ENCODE peak calls at places on chromosomes 6 and 20, in four cellular contexts. One of them, this sample, is unnamed.

GRCh38 chr20:4949833-4950178 is 51.5 kb downstream of the SLC23A2 start:
- DNase-seq in IMR-90: peak
- DNase-seq in H1: no peak
- DNase-seq in mesendoderm: peak
- DNase-seq in this sample: no peak

GRCh38 chr6:34135541-34135940 is 10.3 kb downstream of the GRM4 start:
- DNase-seq in IMR-90: no peak
- DNase-seq in H1: no peak
- DNase-seq in mesendoderm: no peak
- DNase-seq in this sample: no peak

GRCh38 chr6:76701610-76702009 is 629.1 kb upstream of the IMPG1 start:
- DNase-seq in IMR-90: no peak
- DNase-seq in H1: no peak
- DNase-seq in mesendoderm: peak
- DNase-seq in this sample: no peak

GRCh38 chr6:14316911-14317535 is 199.5 kb downstream of the CD83 start:
- DNase-seq in IMR-90: no peak
- DNase-seq in H1: no peak
- DNase-seq in mesendoderm: peak
- DNase-seq in this sample: no peak

GRCh38 chr6:107870379-107870778 is 46.3 kb upstream of the SCML4 start:
- DNase-seq in IMR-90: peak
- DNase-seq in H1: no peak
- DNase-seq in mesendoderm: no peak
- DNase-seq in this sample: no peak

GRCh38 chr6:116536216-116536621 is 9.3 kb downstream of the TRAPPC3L start:
- DNase-seq in IMR-90: peak
- DNase-seq in H1: no peak
- DNase-seq in mesendoderm: peak
- DNase-seq in this sample: no peak

GRCh38 chr6:38180586-38180985 is 361.1 kb downstream of the ZFAND3 start:
- DNase-seq in IMR-90: no peak
- DNase-seq in H1: peak
- DNase-seq in mesendoderm: no peak
- DNase-seq in this sample: peak

GRCh38 chr6:33875696-33876095 is 71.9 kb upstream of the MLN start:
- DNase-seq in IMR-90: no peak
- DNase-seq in H1: no peak
- DNase-seq in mesendoderm: peak
- DNase-seq in this sample: no peak

GRCh38 chr20:48727226-48727625 is 100.6 kb downstream of the PREX1 start:
- DNase-seq in IMR-90: no peak
- DNase-seq in H1: no peak
- DNase-seq in mesendoderm: no peak
- DNase-seq in this sample: no peak

GRCh38 chr6:127136786-127137185 is 18.3 kb downstream of the RSPO3 start:
- DNase-seq in IMR-90: no peak
- DNase-seq in H1: no peak
- DNase-seq in mesendoderm: no peak
- DNase-seq in this sample: no peak

GRCh38 chr20:63087236-63087871 is 80.6 kb upstream of the BHLHE23 start:
- DNase-seq in IMR-90: no peak
- DNase-seq in H1: no peak
- DNase-seq in mesendoderm: no peak
- DNase-seq in this sample: peak

GRCh38 chr6:107618672-107619071 is 128.8 kb downstream of the SOBP start:
- DNase-seq in IMR-90: no peak
- DNase-seq in H1: no peak
- DNase-seq in mesendoderm: no peak
- DNase-seq in this sample: no peak

GRCh38 chr6:77228279-77228678 is 235.0 kb downstream of the HTR1B start:
- DNase-seq in IMR-90: no peak
- DNase-seq in H1: no peak
- DNase-seq in mesendoderm: no peak
- DNase-seq in this sample: no peak

GRCh38 chr6:117976030-117976651 is 69.1 kb downstream of the SLC35F1 start:
- DNase-seq in IMR-90: peak
- DNase-seq in H1: no peak
- DNase-seq in mesendoderm: peak
- DNase-seq in this sample: no peak

GRCh38 chr6:46888031-46888430 is 33.7 kb downstream of the ADGRF5 start:
- DNase-seq in IMR-90: no peak
- DNase-seq in H1: no peak
- DNase-seq in mesendoderm: no peak
- DNase-seq in this sample: no peak

GRCh38 chr6:52994789-52995078 is 350 bp downstream of the GSTA4 start:
- DNase-seq in IMR-90: peak
- DNase-seq in H1: no peak
- DNase-seq in mesendoderm: no peak
- DNase-seq in this sample: no peak

GRCh38 chr6:148548065-148548748 is 198.6 kb upstream of the UST start:
- DNase-seq in IMR-90: peak
- DNase-seq in H1: no peak
- DNase-seq in mesendoderm: no peak
- DNase-seq in this sample: no peak

GRCh38 chr6:44940367-44940766 is 387.8 kb upstream of the RUNX2 start:
- DNase-seq in IMR-90: no peak
- DNase-seq in H1: no peak
- DNase-seq in mesendoderm: no peak
- DNase-seq in this sample: no peak

GRCh38 chr6:108609276-108609769 is 48.6 kb downstream of the FOXO3 start:
- DNase-seq in IMR-90: peak
- DNase-seq in H1: no peak
- DNase-seq in mesendoderm: peak
- DNase-seq in this sample: no peak

GRCh38 chr6:16883414-16883813 is 122.2 kb upstream of the ATXN1 start:
- DNase-seq in IMR-90: peak
- DNase-seq in H1: no peak
- DNase-seq in mesendoderm: no peak
- DNase-seq in this sample: no peak

GRCh38 chr6:139325003-139325600 is 33.3 kb upstream of the TXLNB start:
- DNase-seq in IMR-90: no peak
- DNase-seq in H1: no peak
- DNase-seq in mesendoderm: no peak
- DNase-seq in this sample: no peak

GRCh38 chr6:167408235-167408869 is 83.5 kb downstream of the TTLL2 start:
- DNase-seq in IMR-90: no peak
- DNase-seq in H1: no peak
- DNase-seq in mesendoderm: no peak
- DNase-seq in this sample: peak

GRCh38 chr20:32368930-32369329 is 10.8 kb downstream of the ASXL1 start:
- DNase-seq in IMR-90: peak
- DNase-seq in H1: no peak
- DNase-seq in mesendoderm: peak
- DNase-seq in this sample: no peak

GRCh38 chr20:62426678-62427077 is 661 bp downstream of the RBBP8NL start:
- DNase-seq in IMR-90: no peak
- DNase-seq in H1: peak
- DNase-seq in mesendoderm: peak
- DNase-seq in this sample: peak

GRCh38 chr6:43125119-43125518 is 46.0 kb upstream of the SRF start:
- DNase-seq in IMR-90: peak
- DNase-seq in H1: no peak
- DNase-seq in mesendoderm: no peak
- DNase-seq in this sample: no peak

GRCh38 chr6:44229376-44230033 is 6.1 kb downstream of the SLC29A1 start:
- DNase-seq in IMR-90: no peak
- DNase-seq in H1: no peak
- DNase-seq in mesendoderm: no peak
- DNase-seq in this sample: no peak

GRCh38 chr6:27672113-27672799 is 199.4 kb upstream of the ZNF184 start:
- DNase-seq in IMR-90: peak
- DNase-seq in H1: peak
- DNase-seq in mesendoderm: peak
- DNase-seq in this sample: peak

GRCh38 chr20:24368253-24368652 is 101.2 kb upstream of the SYNDIG1 start:
- DNase-seq in IMR-90: no peak
- DNase-seq in H1: no peak
- DNase-seq in mesendoderm: no peak
- DNase-seq in this sample: no peak

GRCh38 chr6:137894779-137895385 is 27.8 kb downstream of the TNFAIP3 start:
- DNase-seq in IMR-90: peak
- DNase-seq in H1: no peak
- DNase-seq in mesendoderm: no peak
- DNase-seq in this sample: no peak

GRCh38 chr6:148611213-148611612 is 135.6 kb upstream of the UST start:
- DNase-seq in IMR-90: no peak
- DNase-seq in H1: no peak
- DNase-seq in mesendoderm: no peak
- DNase-seq in this sample: no peak

GRCh38 chr6:89297695-89298351 is 17.3 kb downstream of the GABRR2 start:
- DNase-seq in IMR-90: peak
- DNase-seq in H1: no peak
- DNase-seq in mesendoderm: peak
- DNase-seq in this sample: no peak

GRCh38 chr6:24630861-24631505 is 15.0 kb downstream of the KIAA0319 start:
- DNase-seq in IMR-90: no peak
- DNase-seq in H1: no peak
- DNase-seq in mesendoderm: peak
- DNase-seq in this sample: no peak

GRCh38 chr6:44049163-44049988 is 77.9 kb downstream of the MRPL14 start:
- DNase-seq in IMR-90: peak
- DNase-seq in H1: no peak
- DNase-seq in mesendoderm: no peak
- DNase-seq in this sample: no peak

GRCh38 chr6:106082735-106083398 is 3.3 kb upstream of the PRDM1 start:
- DNase-seq in IMR-90: peak
- DNase-seq in H1: no peak
- DNase-seq in mesendoderm: no peak
- DNase-seq in this sample: no peak

GRCh38 chr6:144659735-144660246 is 374.7 kb downstream of the UTRN start:
- DNase-seq in IMR-90: no peak
- DNase-seq in H1: no peak
- DNase-seq in mesendoderm: no peak
- DNase-seq in this sample: no peak

GRCh38 chr6:1536526-1537429 is 72.9 kb upstream of the FOXC1 start:
- DNase-seq in IMR-90: no peak
- DNase-seq in H1: no peak
- DNase-seq in mesendoderm: no peak
- DNase-seq in this sample: no peak
- H4K5ac ChIP-seq in IMR-90: no peak
- H4K5ac ChIP-seq in H1: no peak
- H4K5ac ChIP-seq in mesendoderm: no peak
- H4K5ac ChIP-seq in this sample: no peak

GRCh38 chr20:41138217-41138526 is 829 bp downstream of the PLCG1 start:
- DNase-seq in IMR-90: peak
- DNase-seq in H1: no peak
- DNase-seq in mesendoderm: no peak
- DNase-seq in this sample: no peak

GRCh38 chr20:41139227-41140093 is 2.1 kb downstream of the PLCG1 start:
- DNase-seq in IMR-90: no peak
- DNase-seq in H1: no peak
- DNase-seq in mesendoderm: no peak
- DNase-seq in this sample: no peak

GRCh38 chr20:41140226-41141133 is 3.1 kb downstream of the PLCG1 start:
- DNase-seq in IMR-90: no peak
- DNase-seq in H1: no peak
- DNase-seq in mesendoderm: no peak
- DNase-seq in this sample: no peak

GRCh38 chr20:41137412-41138216 is at the start of gene PLCG1:
- DNase-seq in IMR-90: peak
- DNase-seq in H1: peak
- DNase-seq in mesendoderm: peak
- DNase-seq in this sample: peak

GRCh38 chr20:41138527-41139226 is 1.3 kb downstream of the PLCG1 start:
- DNase-seq in IMR-90: peak
- DNase-seq in H1: no peak
- DNase-seq in mesendoderm: peak
- DNase-seq in this sample: no peak
- H2BK5ac ChIP-seq in IMR-90: peak
- H2BK5ac ChIP-seq in H1: peak
- H2BK5ac ChIP-seq in mesendoderm: peak
- H2BK5ac ChIP-seq in this sample: no peak

GRCh38 chr6:11767458-11767857 is 11.1 kb downstream of the ADTRP start:
- DNase-seq in IMR-90: no peak
- DNase-seq in H1: no peak
- DNase-seq in mesendoderm: no peak
- DNase-seq in this sample: no peak
- H4K5ac ChIP-seq in IMR-90: no peak
- H4K5ac ChIP-seq in H1: no peak
- H4K5ac ChIP-seq in mesendoderm: no peak
- H4K5ac ChIP-seq in this sample: no peak

GRCh38 chr20:59017493-59018231 is 1.6 kb upstream of the TUBB1 start:
- DNase-seq in IMR-90: no peak
- DNase-seq in H1: peak
- DNase-seq in mesendoderm: no peak
- DNase-seq in this sample: no peak
- H2BK5ac ChIP-seq in IMR-90: no peak
- H2BK5ac ChIP-seq in H1: no peak
- H2BK5ac ChIP-seq in mesendoderm: no peak
- H2BK5ac ChIP-seq in this sample: no peak

DNA sequence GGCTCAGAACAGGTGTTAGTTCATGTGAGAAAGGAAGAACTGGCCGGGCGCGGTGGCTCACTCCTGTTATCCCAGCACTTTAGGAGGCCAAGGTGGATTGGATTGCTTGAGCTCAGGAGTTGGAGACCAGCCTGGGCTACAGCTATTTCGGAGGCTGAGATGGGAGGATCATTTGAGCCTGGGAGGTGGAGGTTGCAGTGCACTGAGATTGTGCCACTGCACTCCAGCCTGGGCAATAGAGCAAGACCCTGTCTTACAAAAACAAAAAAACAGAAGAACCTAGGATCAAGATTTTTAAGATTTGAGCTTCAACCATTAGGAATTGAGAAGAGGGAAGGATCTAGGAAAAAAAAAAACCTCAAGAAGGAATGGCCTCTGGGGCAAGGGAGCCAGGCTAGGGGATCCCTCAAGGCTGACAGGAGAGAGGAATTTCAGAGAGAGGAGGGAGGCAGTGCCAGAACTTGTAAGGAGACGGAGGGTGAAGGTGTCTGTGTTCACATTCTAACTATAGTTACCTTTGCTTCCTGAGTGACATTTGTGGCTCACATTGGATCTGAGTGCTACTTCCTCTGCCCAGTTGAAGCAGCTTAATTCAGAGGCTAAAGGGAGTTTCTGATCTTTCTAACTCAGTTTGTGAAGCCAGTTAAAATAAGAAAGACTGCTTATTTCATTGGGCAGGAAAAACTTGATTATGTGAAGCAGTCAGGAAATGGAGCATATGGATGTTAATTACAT is 26.1 kb downstream of the CHMP4B start:
- DNase-seq in IMR-90: no peak
- DNase-seq in H1: no peak
- DNase-seq in mesendoderm: no peak
- DNase-seq in this sample: no peak
- H4K5ac ChIP-seq in IMR-90: no peak
- H4K5ac ChIP-seq in H1: no peak
- H4K5ac ChIP-seq in mesendoderm: no peak
- H4K5ac ChIP-seq in this sample: no peak